ENCODE peak calls at places on chromosomes 7 and 10, in nine cellular contexts. L is small intestine, A is fibroblast of lung, V is pancreas, X is cardiac muscle cell, J is adrenal gland, K is H9, G is lung, Q is AG04450. W is an unnamed sample.

GRCh38 chr7:229184-229964 is 37.0 kb downstream of the FAM20C start:
- DNase-seq in A (peak; percentile 99), Q (peak; percentile 94), G (no peak), K (no peak), L (no peak), J (peak; percentile 90), V (no peak), X (peak; percentile 97), W (peak; percentile 67)

GRCh38 chr7:7751243-7752092 is 33.1 kb upstream of the RPA3 start:
- DNase-seq in K (no peak), L (peak; percentile 91), V (no peak), X (no peak), Q (no peak), J (no peak), G (no peak), A (no peak), W (peak; percentile 75)

GRCh38 chr10:72081772-72082590 is 6.4 kb downstream of the SPOCK2 start:
- DNase-seq in X (no peak), K (no peak), L (peak; percentile 58), J (no peak), Q (no peak), A (no peak), V (no peak), G (peak; percentile 65), W (peak; percentile 43)

GRCh38 chr10:61669849-61670248 is 7.1 kb downstream of the CABCOCO1 start:
- DNase-seq in A (no peak), G (no peak), K (no peak), Q (no peak), V (no peak), L (no peak), X (no peak), J (no peak), W (no peak)

GRCh38 chr7:38276096-38276857 is 2.8 kb upstream of the TARP start:
- DNase-seq in G (no peak), A (no peak), V (no peak), L (no peak), K (no peak), J (no peak), X (no peak), Q (no peak), W (no peak)

GRCh38 chr7:156064921-156065386 is 252.7 kb upstream of the SHH start:
- DNase-seq in A (peak; percentile 83), V (no peak), K (no peak), G (no peak), Q (no peak), L (no peak), X (no peak), J (no peak), W (no peak)

GRCh38 chr10:10332786-10333185 is 684.9 kb upstream of the CELF2 start:
- DNase-seq in K (no peak), V (no peak), L (no peak), Q (no peak), A (no peak), X (peak; percentile 25), J (no peak), G (no peak), W (no peak)

GRCh38 chr7:42096681-42097637 is 140.1 kb downstream of the GLI3 start:
- DNase-seq in K (no peak), V (no peak), X (peak; percentile 94), L (no peak), J (peak; percentile 53), G (no peak), A (peak; percentile 79), Q (no peak), W (no peak)

GRCh38 chr10:114458955-114459354 is 54.7 kb upstream of the AFAP1L2 start:
- DNase-seq in K (peak; percentile 88), G (peak; percentile 34), X (peak; percentile 52), V (no peak), L (peak; percentile 35), A (no peak), Q (no peak), J (peak; percentile 41), W (peak; percentile 50)

GRCh38 chr10:14772399-14772798 is 2.3 kb downstream of the FAM107B start:
- DNase-seq in Q (no peak), K (no peak), A (no peak), G (no peak), X (peak; percentile 43), L (no peak), V (no peak), J (no peak), W (no peak)

GRCh38 chr7:33798671-33799325 is 106.5 kb upstream of the BMPER start:
- DNase-seq in K (no peak), A (no peak), Q (no peak), L (no peak), G (no peak), X (no peak), J (no peak), V (no peak), W (no peak)

GRCh38 chr7:128831178-128831993 is 1.2 kb downstream of the FLNC start:
- DNase-seq in V (peak; percentile 80), Q (no peak), L (no peak), X (peak; percentile 77), A (peak; percentile 87), J (no peak), K (peak; percentile 73), G (no peak), W (peak; percentile 46)

GRCh38 chr7:110001254-110001938 is 1089.5 kb upstream of the LRRN3 start:
- DNase-seq in K (no peak), L (no peak), Q (no peak), X (no peak), A (no peak), G (no peak), V (no peak), J (no peak), W (no peak)

DNA sequence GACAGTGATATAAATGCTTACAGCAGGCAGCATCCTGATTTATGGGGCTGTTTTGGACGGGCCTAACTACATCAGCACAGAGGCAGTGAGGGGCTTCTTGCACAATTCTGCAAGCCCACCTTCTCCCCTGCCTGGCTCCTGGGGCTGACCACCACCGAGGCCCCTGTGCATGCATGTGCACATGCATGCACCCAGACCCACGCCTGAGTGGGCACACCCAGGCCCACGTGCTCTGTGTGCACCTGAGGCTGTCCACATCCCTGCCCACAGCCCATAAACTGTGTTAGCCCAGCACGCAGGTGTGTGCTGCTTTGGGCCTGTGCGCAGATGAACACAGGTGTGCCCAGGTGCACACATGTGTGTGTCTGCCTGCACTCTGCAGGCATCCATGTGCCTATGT is 40.0 kb downstream of the ZMIZ1 start:
- DNase-seq in J (no peak), Q (no peak), L (no peak), K (no peak), G (no peak), A (no peak), X (no peak), V (no peak), W (no peak)
- H3K27ac ChIP-seq in J (no peak overlapping the region), Q (no peak overlapping the region), L (no peak overlapping the region), K (no peak overlapping the region), G (no peak overlapping the region), A (no peak overlapping the region), X (peak overlapping the region; percentile 6), V (no peak overlapping the region), W (no peak overlapping the region)

DNA sequence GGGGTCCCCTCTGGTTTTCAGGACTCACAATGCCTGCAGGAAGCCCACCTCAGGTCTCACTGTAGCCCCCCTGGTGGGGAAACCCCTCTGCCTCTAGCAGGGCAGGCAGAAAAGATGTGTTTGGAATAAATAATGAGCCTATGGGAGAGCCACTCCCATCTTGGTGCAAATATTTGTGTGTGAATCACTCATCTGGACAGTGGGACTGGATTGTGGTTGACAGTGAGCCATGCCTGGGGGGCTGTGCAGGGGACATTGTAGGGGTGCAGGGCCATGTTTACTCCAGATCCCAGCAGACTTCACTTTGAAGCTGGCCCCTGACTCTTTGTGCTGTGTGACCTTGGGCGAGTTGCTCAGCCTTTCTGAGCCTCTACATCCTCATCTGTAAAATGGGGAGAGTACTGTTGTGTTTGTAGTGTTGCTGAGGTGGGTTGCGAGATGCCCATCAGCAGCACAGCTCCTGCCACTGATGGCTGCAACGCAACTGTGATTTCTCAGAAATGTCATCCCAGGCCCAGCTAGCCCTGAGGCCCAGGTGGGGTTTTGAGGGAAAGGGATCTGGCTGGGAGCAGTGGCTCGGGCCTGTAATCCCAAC is 20.7 kb downstream of the GTF2IRD1 start:
- DNase-seq in L (no peak), A (peak; percentile 35), Q (no peak), J (no peak), G (no peak), K (no peak), X (no peak), V (no peak), W (no peak)
- H3K27ac ChIP-seq in L (no peak overlapping the region), A (no peak overlapping the region), Q (no peak overlapping the region), J (no peak overlapping the region), G (peak overlapping the region; percentile 37), K (no peak overlapping the region), X (no peak overlapping the region), V (no peak overlapping the region), W (no peak overlapping the region)

GRCh38 chr7:64997164-64997908 is 6.5 kb upstream of the ZNF117 start:
- DNase-seq in Q (no peak), A (no peak), G (no peak), X (no peak), L (no peak), J (no peak), V (no peak), K (no peak), W (no peak)

GRCh38 chr7:64997927-64998391 is 7.1 kb upstream of the ZNF117 start:
- DNase-seq in V (no peak), Q (no peak), K (no peak), A (peak; percentile 83), L (no peak), G (no peak), J (peak; percentile 40), X (peak; percentile 72), W (no peak)

GRCh38 chr7:64996305-64996704 is 5.5 kb upstream of the ZNF117 start:
- DNase-seq in X (no peak), L (no peak), G (no peak), K (no peak), J (no peak), A (no peak), V (no peak), Q (no peak), W (no peak)

GRCh38 chr7:64999165-65000004 is 7.1 kb downstream of the ERV3-1 start:
- DNase-seq in L (no peak), K (no peak), G (peak; percentile 48), X (peak; percentile 96), A (peak; percentile 94), V (peak; percentile 50), Q (no peak), J (peak; percentile 86), W (no peak)

DNA sequence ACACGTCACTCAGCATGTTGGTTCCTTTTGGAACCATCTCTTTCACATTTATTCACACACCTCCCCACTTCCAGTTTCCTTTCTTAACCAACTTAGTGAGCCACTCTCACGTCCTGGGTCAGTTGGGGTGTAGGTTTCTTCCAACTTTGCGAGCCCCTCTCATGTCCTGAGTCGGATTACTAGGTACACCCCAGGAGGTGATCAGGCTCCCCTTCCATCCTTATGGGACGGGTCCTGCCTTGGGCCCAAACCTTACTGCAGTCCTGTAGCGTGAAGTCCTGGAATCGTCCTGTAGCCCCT is 7.7 kb downstream of the ERV3-1 start:
- DNase-seq in L (no peak), Q (no peak), G (no peak), V (no peak), J (no peak), K (no peak), X (no peak), A (no peak), W (no peak)
- H3K27ac ChIP-seq in L (no peak overlapping the region), Q (no peak overlapping the region), G (peak overlapping the region; percentile 5), V (no peak overlapping the region), J (peak overlapping the region; percentile 87), K (no peak overlapping the region), X (no peak overlapping the region), A (no peak overlapping the region), W (no peak overlapping the region)

DNA sequence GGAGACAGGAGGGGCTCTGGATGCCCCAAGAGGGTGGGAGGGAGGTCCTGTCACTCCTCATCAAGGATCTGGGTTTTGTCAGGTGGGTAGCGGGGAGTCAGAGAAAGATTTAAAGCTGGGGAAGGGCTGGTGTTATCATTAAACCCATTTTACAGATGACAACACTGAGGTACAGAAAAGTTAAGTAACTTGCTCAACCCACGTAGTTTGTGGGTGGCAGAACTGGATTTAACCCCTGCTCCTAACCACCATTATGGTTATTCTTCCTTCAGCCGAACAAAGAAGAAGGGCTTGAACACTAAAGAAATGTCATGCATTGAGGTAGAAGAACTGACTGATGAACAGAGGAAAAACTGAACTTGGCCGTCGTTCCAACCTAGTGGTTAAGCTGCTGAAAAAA is 24.9 kb upstream of the PRKAG2 start:
- DNase-seq in A (no peak), G (no peak), V (no peak), L (no peak), J (no peak), X (no peak), K (no peak), Q (no peak), W (no peak)
- H3K27ac ChIP-seq in A (no peak overlapping the region), G (no peak overlapping the region), V (no peak overlapping the region), L (no peak overlapping the region), J (no peak overlapping the region), X (no peak overlapping the region), K (no peak overlapping the region), Q (no peak overlapping the region), W (no peak overlapping the region)